ENCODE peak calls at places on chromosomes 7 and 10, in four cellular contexts. One of them, this sample, is unnamed.

GRCh38 chr7:100446040-100446439 is 9.7 kb upstream of the PPP1R35 start:
- DNase-seq in H9: no peak
- DNase-seq in H1: no peak
- DNase-seq in mesendoderm: no peak
- DNase-seq in this sample: peak

GRCh38 chr10:86958831-86959736 is 685 bp downstream of the SNCG start:
- DNase-seq in H1: peak
- DNase-seq in H9: peak
- DNase-seq in mesendoderm: peak
- DNase-seq in this sample: peak

GRCh38 chr10:29386347-29386999 is 97.6 kb downstream of the LYZL1 start:
- DNase-seq in mesendoderm: peak
- DNase-seq in H1: no peak
- DNase-seq in H9: no peak
- DNase-seq in this sample: peak

GRCh38 chr10:77485847-77486246 is 151.8 kb downstream of the KCNMA1 start:
- DNase-seq in H1: no peak
- DNase-seq in mesendoderm: peak
- DNase-seq in H9: no peak
- DNase-seq in this sample: no peak

GRCh38 chr7:66250711-66251110 is 45.6 kb downstream of the TPST1 start:
- DNase-seq in H9: no peak
- DNase-seq in H1: no peak
- DNase-seq in mesendoderm: no peak
- DNase-seq in this sample: peak

GRCh38 chr10:126673565-126673964 is 3.1 kb upstream of the C10orf90 start:
- DNase-seq in H1: no peak
- DNase-seq in mesendoderm: no peak
- DNase-seq in H9: no peak
- DNase-seq in this sample: no peak

GRCh38 chr7:66847879-66848810 is 72.9 kb upstream of the TMEM248 start:
- DNase-seq in H9: peak
- DNase-seq in H1: no peak
- DNase-seq in mesendoderm: peak
- DNase-seq in this sample: peak

GRCh38 chr7:28688651-28689050 is 269.5 kb downstream of the TRIL start:
- DNase-seq in H1: no peak
- DNase-seq in H9: no peak
- DNase-seq in mesendoderm: no peak
- DNase-seq in this sample: peak

GRCh38 chr10:128060341-128060851 is 65.8 kb downstream of the MKI67 start:
- DNase-seq in H1: no peak
- DNase-seq in H9: no peak
- DNase-seq in mesendoderm: no peak
- DNase-seq in this sample: no peak

GRCh38 chr7:93172683-93173082 is 24.5 kb upstream of the SAMD9L start:
- DNase-seq in H9: no peak
- DNase-seq in H1: no peak
- DNase-seq in mesendoderm: no peak
- DNase-seq in this sample: no peak

GRCh38 chr7:145293120-145293792 is 457.4 kb upstream of the TPK1 start:
- DNase-seq in H1: no peak
- DNase-seq in mesendoderm: no peak
- DNase-seq in H9: no peak
- DNase-seq in this sample: no peak

GRCh38 chr7:123712619-123713018 is 36.2 kb downstream of the WASL start:
- DNase-seq in H9: no peak
- DNase-seq in H1: no peak
- DNase-seq in mesendoderm: no peak
- DNase-seq in this sample: peak

GRCh38 chr7:115435178-115435577 is 513.3 kb downstream of the MDFIC start:
- DNase-seq in mesendoderm: no peak
- DNase-seq in H9: no peak
- DNase-seq in H1: no peak
- DNase-seq in this sample: no peak

GRCh38 chr10:119531067-119531466 is 11.5 kb downstream of the RGS10 start:
- DNase-seq in H1: no peak
- DNase-seq in H9: no peak
- DNase-seq in mesendoderm: no peak
- DNase-seq in this sample: peak

GRCh38 chr10:19111501-19112267 is 63.1 kb downstream of the MALRD1 start:
- DNase-seq in mesendoderm: peak
- DNase-seq in H9: no peak
- DNase-seq in H1: no peak
- DNase-seq in this sample: peak

GRCh38 chr7:133235212-133235883 is 17.5 kb upstream of the EXOC4 start:
- DNase-seq in H1: no peak
- DNase-seq in H9: no peak
- DNase-seq in mesendoderm: no peak
- DNase-seq in this sample: peak

GRCh38 chr10:97574374-97575100 is 2.0 kb downstream of the ANKRD2 start:
- DNase-seq in mesendoderm: peak
- DNase-seq in H9: peak
- DNase-seq in H1: no peak
- DNase-seq in this sample: peak

GRCh38 chr7:87474533-87475358 is 734 bp downstream of the ABCB4 start:
- DNase-seq in H9: no peak
- DNase-seq in mesendoderm: no peak
- DNase-seq in H1: no peak
- DNase-seq in this sample: no peak

GRCh38 chr7:74305987-74306736 is 17.0 kb downstream of the CLIP2 start:
- DNase-seq in mesendoderm: no peak
- DNase-seq in H9: no peak
- DNase-seq in H1: no peak
- DNase-seq in this sample: no peak

GRCh38 chr10:22931948-22932347 is 4.1 kb downstream of the ARMC3 start:
- DNase-seq in H9: no peak
- DNase-seq in mesendoderm: no peak
- DNase-seq in H1: no peak
- DNase-seq in this sample: peak

GRCh38 chr7:139626817-139627216 is 103.3 kb downstream of the CLEC2L start:
- DNase-seq in mesendoderm: no peak
- DNase-seq in H1: no peak
- DNase-seq in H9: no peak
- DNase-seq in this sample: no peak

GRCh38 chr7:2198206-2198605 is 34.5 kb downstream of the MAD1L1 start:
- DNase-seq in mesendoderm: no peak
- DNase-seq in H9: peak
- DNase-seq in H1: no peak
- DNase-seq in this sample: no peak

GRCh38 chr10:90960355-90960814 is 39.5 kb upstream of the ANKRD1 start:
- DNase-seq in mesendoderm: peak
- DNase-seq in H1: no peak
- DNase-seq in H9: no peak
- DNase-seq in this sample: peak

GRCh38 chr10:20993387-20994170 is 96.5 kb upstream of the NEBL start:
- DNase-seq in H1: no peak
- DNase-seq in H9: no peak
- DNase-seq in mesendoderm: no peak
- DNase-seq in this sample: no peak

GRCh38 chr7:129210256-129210988 is 14.4 kb upstream of the AHCYL2 start:
- DNase-seq in H9: peak
- DNase-seq in H1: peak
- DNase-seq in mesendoderm: peak
- DNase-seq in this sample: peak

GRCh38 chr10:59865101-59865500 is 41.3 kb downstream of the CCDC6 start:
- DNase-seq in mesendoderm: peak
- DNase-seq in H1: no peak
- DNase-seq in H9: peak
- DNase-seq in this sample: peak

GRCh38 chr7:112226701-112227276 is 20.3 kb downstream of the ZNF277 start:
- DNase-seq in mesendoderm: no peak
- DNase-seq in H9: no peak
- DNase-seq in H1: no peak
- DNase-seq in this sample: no peak

GRCh38 chr10:131585761-131586160 is 274.2 kb upstream of the TCERG1L start:
- DNase-seq in H1: no peak
- DNase-seq in H9: no peak
- DNase-seq in mesendoderm: no peak
- DNase-seq in this sample: no peak

GRCh38 chr7:79979437-79979836 is 155.2 kb upstream of the GNAI1 start:
- DNase-seq in H9: no peak
- DNase-seq in H1: no peak
- DNase-seq in mesendoderm: no peak
- DNase-seq in this sample: peak

GRCh38 chr10:70513848-70514309 is 35.3 kb downstream of the PALD1 start:
- DNase-seq in mesendoderm: no peak
- DNase-seq in H1: peak
- DNase-seq in H9: no peak
- DNase-seq in this sample: no peak

GRCh38 chr10:10902951-10903350 is 114.7 kb upstream of the CELF2 start:
- DNase-seq in H9: no peak
- DNase-seq in mesendoderm: no peak
- DNase-seq in H1: no peak
- DNase-seq in this sample: peak

GRCh38 chr10:28240400-28240799 is 62.5 kb downstream of the MPP7 start:
- DNase-seq in H1: no peak
- DNase-seq in mesendoderm: no peak
- DNase-seq in H9: no peak
- DNase-seq in this sample: no peak

GRCh38 chr7:15561840-15562239 is at the start of gene AGMO:
- DNase-seq in H9: no peak
- DNase-seq in H1: no peak
- DNase-seq in mesendoderm: no peak
- DNase-seq in this sample: no peak

GRCh38 chr7:15567036-15567435 is 5.2 kb upstream of the AGMO start:
- DNase-seq in mesendoderm: no peak
- DNase-seq in H9: no peak
- DNase-seq in H1: no peak
- DNase-seq in this sample: no peak

GRCh38 chr7:15567652-15568051 is 5.8 kb upstream of the AGMO start:
- DNase-seq in H9: no peak
- DNase-seq in H1: no peak
- DNase-seq in mesendoderm: no peak
- DNase-seq in this sample: no peak

GRCh38 chr7:15571303-15571878 is 9.6 kb upstream of the AGMO start:
- DNase-seq in H9: no peak
- DNase-seq in mesendoderm: no peak
- DNase-seq in H1: no peak
- DNase-seq in this sample: peak

GRCh38 chr7:15566476-15566875 is 4.7 kb upstream of the AGMO start:
- DNase-seq in H9: no peak
- DNase-seq in mesendoderm: no peak
- DNase-seq in H1: no peak
- DNase-seq in this sample: no peak
- H3K56ac ChIP-seq in H9: no peak
- H3K56ac ChIP-seq in mesendoderm: no peak
- H3K56ac ChIP-seq in H1: no peak
- H3K56ac ChIP-seq in this sample: no peak

GRCh38 chr10:55466806-55467504 is 665.9 kb upstream of the PCDH15 start:
- DNase-seq in mesendoderm: no peak
- DNase-seq in H1: no peak
- DNase-seq in H9: no peak
- DNase-seq in this sample: no peak
- H3K56ac ChIP-seq in mesendoderm: no peak
- H3K56ac ChIP-seq in H1: no peak
- H3K56ac ChIP-seq in H9: no peak
- H3K56ac ChIP-seq in this sample: no peak

GRCh38 chr10:98929709-98930108 is 305.9 kb downstream of the HPSE2 start:
- DNase-seq in mesendoderm: no peak
- DNase-seq in H9: no peak
- DNase-seq in H1: no peak
- DNase-seq in this sample: no peak
- H3K56ac ChIP-seq in mesendoderm: no peak
- H3K56ac ChIP-seq in H9: no peak
- H3K56ac ChIP-seq in H1: no peak
- H3K56ac ChIP-seq in this sample: no peak

GRCh38 chr7:83517026-83517700 is 131.8 kb downstream of the SEMA3E start:
- DNase-seq in mesendoderm: no peak
- DNase-seq in H1: no peak
- DNase-seq in H9: no peak
- DNase-seq in this sample: no peak
- H3K56ac ChIP-seq in mesendoderm: no peak
- H3K56ac ChIP-seq in H1: no peak
- H3K56ac ChIP-seq in H9: no peak
- H3K56ac ChIP-seq in this sample: no peak

DNA sequence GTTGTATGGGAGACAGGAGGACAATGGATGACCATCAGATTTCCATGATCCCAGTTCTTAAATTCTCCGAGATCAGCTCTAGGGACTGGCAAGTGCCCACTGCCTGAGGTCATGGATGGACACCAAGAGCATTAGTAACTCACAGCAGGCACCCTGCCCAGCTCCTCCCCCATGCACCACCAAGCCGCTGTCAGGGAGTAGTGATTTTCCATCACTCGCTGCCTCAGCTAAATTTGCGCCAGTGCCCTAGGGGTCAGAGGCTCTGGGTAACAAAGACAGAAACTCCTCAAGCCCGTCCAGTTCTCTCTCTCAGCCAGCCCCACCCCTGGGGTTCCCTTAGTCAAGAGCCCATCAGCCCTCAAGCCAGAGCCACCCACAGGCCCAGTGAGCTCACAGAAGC is 30.0 kb downstream of the PAX2 start:
- DNase-seq in mesendoderm: no peak
- DNase-seq in H1: no peak
- DNase-seq in H9: no peak
- DNase-seq in this sample: no peak
- H3K56ac ChIP-seq in mesendoderm: no peak
- H3K56ac ChIP-seq in H1: no peak
- H3K56ac ChIP-seq in H9: no peak
- H3K56ac ChIP-seq in this sample: no peak

This sample was measured in IMR-90.